ENCODE peak calls at places on chromosomes 4 and X, in nine cellular contexts. T is G401; A is activated T-helper 2 cell treated with anti-CD3 and anti-CD28 coated beads, Interferon-gamma antibody, Interleukin-2, Interleukin-4, amounts not matched to agents 10 μg/mL and 5 μg/mL and 100 μg/mL, durations not matched to agents 14 hours and 24 hours and 36 hours; P is neural crest cell; I is fibroblast of mammary gland; B is ovary; E is cardiac muscle cell; Q is Right ventricle myocardium superior; Y is IMR-90. G is an unnamed sample.

GRCh38 chr4:47668810-47669408 is 169.0 kb downstream of the CORIN start:
- DNase-seq in T (peak; percentile 35), A (no peak), P (peak; percentile 17), I (peak; percentile 66), B (no peak), E (peak; percentile 66), Q (no peak), Y (peak; percentile 65), G (peak; percentile 82)

GRCh38 chrX:40424259-40424658 is 156.5 kb upstream of the ATP6AP2 start:
- DNase-seq in T (no peak), A (no peak), P (no peak), I (no peak), B (no peak), E (no peak), Q (no peak), Y (no peak), G (no peak)

GRCh38 chrX:116749943-116750342 is 287.2 kb upstream of the CT83 start:
- DNase-seq in T (no peak), A (no peak), P (no peak), I (no peak), B (no peak), E (no peak), Q (no peak), Y (no peak), G (no peak)

GRCh38 chrX:129115104-129115503 is 408.2 kb downstream of the SMARCA1 start:
- DNase-seq in T (peak; percentile 2), A (no peak), P (peak; percentile 48), I (peak; percentile 40), B (no peak), E (peak; percentile 81), Q (no peak), Y (peak; percentile 8), G (peak; percentile 5)

GRCh38 chrX:25004040-25004439 is 11.7 kb downstream of the ARX start:
- DNase-seq in T (no peak), A (no peak), P (no peak), I (no peak), B (no peak), E (no peak), Q (no peak), Y (no peak), G (no peak)

GRCh38 chrX:68822641-68823410 is 6.0 kb upstream of the EFNB1 start:
- DNase-seq in T (peak; percentile 35), A (no peak), P (peak; percentile 38), I (peak; percentile 64), B (peak; percentile 61), E (peak; percentile 59), Q (peak; percentile 69), Y (peak; percentile 47), G (peak; percentile 72)

GRCh38 chrX:143781103-143781502 is 60.6 kb upstream of the SPANXN2 start:
- DNase-seq in T (no peak), A (no peak), P (no peak), I (peak; percentile 13), B (no peak), E (no peak), Q (no peak), Y (no peak), G (peak; percentile 1)

GRCh38 chrX:73647632-73648322 is 84.8 kb downstream of the CHIC1 start:
- DNase-seq in T (no peak), A (no peak), P (no peak), I (no peak), B (no peak), E (no peak), Q (no peak), Y (no peak), G (no peak)

GRCh38 chrX:65644621-65645287 is 22.7 kb upstream of the MSN start:
- DNase-seq in T (peak; percentile 14), A (no peak), P (no peak), I (peak; percentile 86), B (peak; percentile 90), E (no peak), Q (peak; percentile 90), Y (peak; percentile 79), G (peak; percentile 74)

GRCh38 chr4:99518883-99519282 is 8.1 kb downstream of the C4orf17 start:
- DNase-seq in T (no peak), A (no peak), P (no peak), I (no peak), B (no peak), E (no peak), Q (no peak), Y (no peak), G (no peak)

GRCh38 chr4:103244251-103244650 is 46.1 kb upstream of the CENPE start:
- DNase-seq in T (no peak), A (no peak), P (no peak), I (no peak), B (no peak), E (no peak), Q (no peak), Y (no peak), G (no peak)

GRCh38 chrX:24245201-24245600 is 68.7 kb downstream of the SUPT20HL2 start:
- DNase-seq in T (no peak), A (no peak), P (no peak), I (peak; percentile 71), B (no peak), E (no peak), Q (no peak), Y (peak; percentile 70), G (peak; percentile 24)

GRCh38 chr4:38943355-38943754 is 75.7 kb downstream of the FAM114A1 start:
- DNase-seq in T (no peak), A (no peak), P (no peak), I (no peak), B (peak; percentile 70), E (no peak), Q (peak; percentile 65), Y (peak; percentile 85), G (peak; percentile 83)

GRCh38 chrX:56803849-56804681 is 75.0 kb downstream of the NBDY start:
- DNase-seq in T (peak; percentile 90), A (no peak), P (no peak), I (no peak), B (no peak), E (no peak), Q (no peak), Y (no peak), G (no peak)

GRCh38 chr4:26410385-26411293 is 79.6 kb downstream of the CCKAR start:
- DNase-seq in T (peak; percentile 82), A (no peak), P (peak; percentile 25), I (peak; percentile 74), B (peak; percentile 42), E (peak; percentile 59), Q (no peak), Y (peak; percentile 63), G (peak; percentile 80)

GRCh38 chr4:124940387-124940786 is 227.9 kb upstream of the ANKRD50 start:
- DNase-seq in T (no peak), A (no peak), P (no peak), I (peak; percentile 99), B (no peak), E (no peak), Q (no peak), Y (peak; percentile 98), G (peak; percentile 97)

GRCh38 chr4:159884989-159885388 is 782.1 kb downstream of the RAPGEF2 start:
- DNase-seq in T (no peak), A (no peak), P (no peak), I (no peak), B (no peak), E (no peak), Q (no peak), Y (no peak), G (no peak)

GRCh38 chr4:86014599-86014998 is 345.3 kb downstream of the MAPK10 start:
- DNase-seq in T (no peak), A (no peak), P (no peak), I (peak; percentile 51), B (no peak), E (peak; percentile 3), Q (no peak), Y (no peak), G (peak; percentile 75)

GRCh38 chrX:134836497-134836968 is 154.3 kb upstream of the SMIM10 start:
- DNase-seq in T (no peak), A (no peak), P (no peak), I (peak; percentile 50), B (no peak), E (no peak), Q (no peak), Y (peak; percentile 45), G (peak; percentile 45)

GRCh38 chrX:74383611-74384010 is 37.7 kb upstream of the SLC16A2 start:
- DNase-seq in T (peak; percentile 52), A (no peak), P (peak; percentile 1), I (peak; percentile 60), B (peak; percentile 42), E (peak; percentile 37), Q (no peak), Y (peak; percentile 59), G (peak; percentile 73)

GRCh38 chr4:46441116-46441859 is 51.4 kb upstream of the GABRA2 start:
- DNase-seq in T (no peak), A (no peak), P (no peak), I (peak; percentile 42), B (no peak), E (no peak), Q (no peak), Y (peak; percentile 94), G (peak; percentile 51)

GRCh38 chr4:177879851-177880250 is 437.6 kb upstream of the AGA start:
- DNase-seq in T (no peak), A (no peak), P (no peak), I (no peak), B (no peak), E (no peak), Q (no peak), Y (no peak), G (no peak)

GRCh38 chr4:104719539-104720230 is 225.0 kb upstream of the CXXC4 start:
- DNase-seq in T (no peak), A (no peak), P (no peak), I (no peak), B (no peak), E (no peak), Q (no peak), Y (no peak), G (no peak)

G was measured in choroid plexus epithelial cell.